ENCODE peak calls at places on chromosomes 16 and 17, in four cellular contexts. W is sigmoid colon, M is lower leg skin, O is lung. R is an unnamed sample.

GRCh38 chr17:79795795-79796569 is 895 bp downstream of the CBX8 start:
- DNase-seq in W (no peak), M (no peak), O (no peak), R (no peak)

GRCh38 chr16:67029249-67030096 is 524 bp downstream of the CBFB start:
- DNase-seq in W (peak; percentile 85), O (peak; percentile 58), M (peak; percentile 39), R (peak; percentile 75)

GRCh38 chr17:2068589-2069051 is 13.7 kb downstream of the HIC1 start:
- DNase-seq in W (no peak), O (no peak), M (no peak), R (no peak)

GRCh38 chr16:14649816-14650215 is 17.1 kb downstream of the BFAR start:
- DNase-seq in W (no peak), M (no peak), O (no peak), R (no peak)

GRCh38 chr17:67568961-67569360 is 148.8 kb upstream of the NOL11 start:
- DNase-seq in O (no peak), W (peak; percentile 6), M (no peak), R (no peak)

GRCh38 chr17:20986767-20987510 is 55.9 kb downstream of the USP22 start:
- DNase-seq in W (no peak), M (no peak), O (no peak), R (no peak)

GRCh38 chr17:40448213-40448638 is 5.0 kb downstream of the IGFBP4 start:
- DNase-seq in W (peak; percentile 82), O (no peak), M (peak; percentile 49), R (no peak)

GRCh38 chr16:47965439-47965838 is 190.4 kb downstream of the ABCC12 start:
- DNase-seq in O (no peak), W (no peak), M (no peak), R (no peak)

GRCh38 chr17:58917228-58917627 is 161.6 kb downstream of the PPM1E start:
- DNase-seq in O (no peak), M (no peak), W (no peak), R (no peak)

GRCh38 chr17:2937331-2938003 is 125.9 kb downstream of the OR1D5 start:
- DNase-seq in M (no peak), O (no peak), W (no peak), R (no peak)

GRCh38 chr17:76414334-76415295 is 30.2 kb downstream of the SPHK1 start:
- DNase-seq in M (no peak), W (peak; percentile 86), O (no peak), R (no peak)

GRCh38 chr17:77304051-77304745 is 163.4 kb downstream of the SEC14L1 start:
- DNase-seq in M (no peak), W (no peak), O (no peak), R (no peak)

GRCh38 chr17:4852504-4853075 is 19.4 kb downstream of the MINK1 start:
- DNase-seq in M (no peak), W (no peak), O (no peak), R (no peak)

GRCh38 chr16:68444058-68444657 is 4.2 kb downstream of the SMPD3 start:
- DNase-seq in O (no peak), W (no peak), M (no peak), R (no peak)

GRCh38 chr16:64313726-64314125 is 808.1 kb downstream of the CDH11 start:
- DNase-seq in O (no peak), W (no peak), M (no peak), R (no peak)

GRCh38 chr17:16285646-16286008 is 67.6 kb downstream of the CENPV start:
- DNase-seq in M (no peak), O (no peak), W (no peak), R (no peak)

GRCh38 chr17:31327534-31328526 is 6.4 kb upstream of the EVI2A start:
- DNase-seq in M (no peak), O (no peak), W (no peak), R (no peak)

GRCh38 chr16:49659356-49659755 is 196.6 kb downstream of the ZNF423 start:
- DNase-seq in M (no peak), W (no peak), O (no peak), R (no peak)

GRCh38 chr17:41930009-41930832 is at the start of gene ODAD4:
- DNase-seq in W (peak; percentile 99), M (peak; percentile 94), O (peak; percentile 97), R (peak; percentile 97)

GRCh38 chr17:27336217-27336616 is 42.3 kb downstream of the WSB1 start:
- DNase-seq in W (peak; percentile 62), O (no peak), M (no peak), R (no peak)

GRCh38 chr17:65530985-65531507 is 30.4 kb downstream of the AXIN2 start:
- DNase-seq in M (no peak), O (no peak), W (no peak), R (no peak)

GRCh38 chr16:66166451-66166850 is 200.0 kb upstream of the CDH5 start:
- DNase-seq in M (no peak), W (no peak), O (no peak), R (no peak)

GRCh38 chr16:83351846-83352245 is 455.9 kb upstream of the HSBP1 start:
- DNase-seq in W (no peak), O (no peak), M (no peak), R (no peak)

GRCh38 chr17:16593356-16594102 is 24.5 kb upstream of the ZNF287 start:
- DNase-seq in M (peak; percentile 21), O (no peak), W (no peak), R (no peak)

GRCh38 chr17:15298176-15298575 is 33.0 kb upstream of the PMP22 start:
- DNase-seq in W (no peak), M (no peak), O (no peak), R (no peak)

GRCh38 chr16:59941581-59941980 is 1207.5 kb upstream of the GOT2 start:
- DNase-seq in W (no peak), M (no peak), O (no peak), R (no peak)

GRCh38 chr17:15649861-15650391 is 30.4 kb upstream of the FBXW10B start:
- DNase-seq in O (peak; percentile 52), M (peak; percentile 64), W (peak; percentile 80), R (no peak)

GRCh38 chr17:44038604-44039007 is 23.8 kb upstream of the TMEM101 start:
- DNase-seq in O (no peak), M (no peak), W (no peak), R (no peak)

GRCh38 chr17:12620200-12620720 is 45.4 kb upstream of the MYOCD start:
- DNase-seq in O (no peak), W (no peak), M (no peak), R (no peak)

GRCh38 chr16:4535627-4536108 is 2.9 kb downstream of the CDIP1 start:
- DNase-seq in W (no peak), M (no peak), O (no peak), R (no peak)

GRCh38 chr17:52025231-52025630 is 133.3 kb downstream of the CA10 start:
- DNase-seq in O (no peak), W (no peak), M (no peak), R (no peak)

GRCh38 chr16:31873556-31874353 is at the start of gene ZNF267:
- DNase-seq in O (peak; percentile 95), M (peak; percentile 96), W (peak; percentile 98), R (peak; percentile 90)
- TF ChIP-seq CTCF in O (no peak), M (no peak), W (no peak), R (no peak)

DNA sequence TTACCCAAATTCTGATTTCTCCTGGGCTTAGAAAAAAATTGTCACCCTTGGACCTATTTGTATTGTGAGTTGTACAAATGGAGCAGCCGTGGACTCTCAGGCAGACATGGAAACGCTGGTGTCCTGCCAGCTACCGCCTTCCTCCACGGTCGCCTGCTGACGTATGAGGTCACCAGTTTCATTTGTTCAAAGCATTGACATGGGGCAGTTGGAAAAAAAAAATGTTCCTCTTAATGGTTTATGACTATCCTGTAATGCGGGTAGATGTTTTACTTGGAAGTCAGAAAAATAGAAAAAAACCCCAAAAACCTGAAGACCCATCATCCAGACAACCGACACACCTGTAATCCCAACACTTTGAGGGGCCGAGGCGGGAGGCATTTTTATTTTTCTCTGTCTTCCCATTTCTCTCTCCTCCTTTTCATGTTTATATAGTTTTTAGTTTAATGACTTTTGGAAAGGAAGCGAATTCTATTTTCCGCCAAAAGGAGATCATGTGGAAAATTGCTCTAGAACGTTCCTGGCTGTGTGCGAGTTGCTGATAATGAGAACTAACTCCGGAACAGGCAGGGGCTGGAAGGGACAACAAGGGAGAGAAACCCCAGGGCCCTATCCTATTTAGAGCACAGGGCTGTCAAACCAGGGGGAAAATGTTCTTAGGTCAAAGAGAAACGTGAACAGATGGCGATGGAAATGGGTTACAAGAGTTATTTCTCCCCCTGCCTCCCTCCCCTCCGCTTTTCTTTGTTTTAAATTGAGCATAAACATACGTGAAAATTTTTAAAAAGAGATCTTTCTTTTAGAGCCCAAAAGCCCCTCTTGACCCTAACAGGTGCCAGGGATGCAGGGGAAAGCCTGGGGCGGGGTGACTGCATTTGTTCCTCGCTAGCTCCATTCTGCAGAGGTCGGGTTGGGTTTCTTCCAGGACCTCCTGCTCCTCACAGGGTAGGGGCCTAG is 13.7 kb downstream of the DNAH17 start:
- DNase-seq in M (no peak), O (no peak), W (peak; percentile 76), R (no peak)
- TF ChIP-seq CTCF in M (no peak), O (no peak), W (no peak), R (no peak)

DNA sequence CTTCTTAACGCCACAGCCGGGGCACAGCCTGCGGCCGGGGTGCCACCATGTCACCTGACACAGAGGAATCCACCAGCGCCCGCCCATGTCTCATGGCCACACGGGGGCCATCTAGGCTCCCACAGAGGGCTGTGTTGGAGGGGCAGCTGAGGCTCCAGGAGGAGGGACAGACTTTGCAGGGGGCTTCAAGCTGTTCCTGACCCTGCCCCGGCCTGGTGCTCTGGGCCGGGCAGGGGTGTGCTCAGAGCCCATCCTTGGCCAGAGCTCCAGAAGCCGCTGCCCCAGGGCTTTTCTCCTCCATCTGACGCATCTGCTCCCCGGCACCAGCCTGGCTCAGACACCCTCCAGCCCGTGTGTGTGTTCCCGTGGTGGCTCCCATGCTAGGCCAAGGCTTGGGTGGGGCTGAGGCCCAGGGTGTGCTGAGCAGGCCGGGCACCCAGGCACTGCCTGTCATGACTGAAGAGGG is 7.8 kb upstream of the SLC38A10 start:
- DNase-seq in M (no peak), W (no peak), O (no peak), R (no peak)
- TF ChIP-seq CTCF in M (no peak), W (no peak), O (no peak), R (no peak)

GRCh38 chr17:49197346-49197998 is 12.9 kb downstream of the GNGT2 start:
- DNase-seq in O (no peak), M (no peak), W (no peak), R (no peak)
- TF ChIP-seq CTCF in O (no peak), M (no peak), W (no peak), R (no peak)

GRCh38 chr16:73565263-73565662 is 517.3 kb upstream of the ZFHX3 start:
- DNase-seq in M (no peak), O (no peak), W (no peak), R (no peak)
- TF ChIP-seq CTCF in M (no peak), O (no peak), W (peak; percentile 19), R (peak; percentile 58)

GRCh38 chr16:57244463-57244766 is 644 bp upstream of the ARL2BP start:
- DNase-seq in M (no peak), O (no peak), W (no peak), R (no peak)
- TF ChIP-seq CTCF in M (no peak), O (no peak), W (no peak), R (peak; percentile 36)

R was measured in type B pancreatic cell.